ENCODE peak calls at places on chromosomes 6 and 20, in seven cellular contexts. One of them, this sample, is unnamed.

GRCh38 chr6:92708945-92709344 is 710.4 kb downstream of the EPHA7 start:
- DNase-seq in stomach: no peak
- DNase-seq in H1: no peak
- DNase-seq in HepG2: no peak
- DNase-seq in GM12878: no peak
- DNase-seq in transverse colon: no peak
- DNase-seq in K562: no peak
- DNase-seq in this sample: no peak

GRCh38 chr20:12482661-12483060 is 526.1 kb upstream of the SPTLC3 start:
- DNase-seq in stomach: no peak
- DNase-seq in H1: no peak
- DNase-seq in HepG2: no peak
- DNase-seq in GM12878: no peak
- DNase-seq in transverse colon: no peak
- DNase-seq in K562: no peak
- DNase-seq in this sample: no peak

GRCh38 chr6:137903933-137904821 is 37.1 kb downstream of the TNFAIP3 start:
- DNase-seq in stomach: no peak
- DNase-seq in H1: no peak
- DNase-seq in HepG2: peak
- DNase-seq in GM12878: no peak
- DNase-seq in transverse colon: no peak
- DNase-seq in K562: peak
- DNase-seq in this sample: no peak

GRCh38 chr6:34484899-34485298 is 19.0 kb downstream of the PACSIN1 start:
- DNase-seq in stomach: no peak
- DNase-seq in H1: no peak
- DNase-seq in HepG2: no peak
- DNase-seq in GM12878: peak
- DNase-seq in transverse colon: no peak
- DNase-seq in K562: peak
- DNase-seq in this sample: no peak

GRCh38 chr6:144894240-144894639 is 609.1 kb downstream of the UTRN start:
- DNase-seq in stomach: no peak
- DNase-seq in H1: no peak
- DNase-seq in HepG2: no peak
- DNase-seq in GM12878: no peak
- DNase-seq in transverse colon: no peak
- DNase-seq in K562: no peak
- DNase-seq in this sample: no peak

GRCh38 chr6:119110601-119111548 is 32.4 kb upstream of the FAM184A start:
- DNase-seq in stomach: no peak
- DNase-seq in H1: no peak
- DNase-seq in HepG2: peak
- DNase-seq in GM12878: peak
- DNase-seq in transverse colon: peak
- DNase-seq in K562: peak
- DNase-seq in this sample: no peak

GRCh38 chr20:43915209-43916072 is 789 bp downstream of the TOX2 start:
- DNase-seq in stomach: no peak
- DNase-seq in H1: peak
- DNase-seq in HepG2: no peak
- DNase-seq in GM12878: no peak
- DNase-seq in transverse colon: peak
- DNase-seq in K562: no peak
- DNase-seq in this sample: no peak

GRCh38 chr20:53949319-53949839 is 121.0 kb downstream of the BCAS1 start:
- DNase-seq in stomach: peak
- DNase-seq in H1: peak
- DNase-seq in HepG2: no peak
- DNase-seq in GM12878: no peak
- DNase-seq in transverse colon: peak
- DNase-seq in K562: no peak
- DNase-seq in this sample: no peak

GRCh38 chr6:11324453-11325023 is 92.1 kb upstream of the NEDD9 start:
- DNase-seq in stomach: no peak
- DNase-seq in H1: no peak
- DNase-seq in HepG2: no peak
- DNase-seq in GM12878: peak
- DNase-seq in transverse colon: no peak
- DNase-seq in K562: no peak
- DNase-seq in this sample: no peak

GRCh38 chr6:105593056-105593455 is 190.2 kb upstream of the PREP start:
- DNase-seq in stomach: no peak
- DNase-seq in H1: no peak
- DNase-seq in HepG2: no peak
- DNase-seq in GM12878: no peak
- DNase-seq in transverse colon: no peak
- DNase-seq in K562: no peak
- DNase-seq in this sample: no peak

GRCh38 chr6:111530218-111530617 is 47.2 kb upstream of the REV3L start:
- DNase-seq in stomach: no peak
- DNase-seq in H1: no peak
- DNase-seq in HepG2: peak
- DNase-seq in GM12878: no peak
- DNase-seq in transverse colon: no peak
- DNase-seq in K562: no peak
- DNase-seq in this sample: no peak

GRCh38 chr6:134722429-134722828 is 227.5 kb downstream of the ALDH8A1 start:
- DNase-seq in stomach: no peak
- DNase-seq in H1: no peak
- DNase-seq in HepG2: no peak
- DNase-seq in GM12878: no peak
- DNase-seq in transverse colon: no peak
- DNase-seq in K562: no peak
- DNase-seq in this sample: no peak

GRCh38 chr6:127053032-127053908 is 65.2 kb upstream of the RSPO3 start:
- DNase-seq in stomach: no peak
- DNase-seq in H1: no peak
- DNase-seq in HepG2: no peak
- DNase-seq in GM12878: no peak
- DNase-seq in transverse colon: no peak
- DNase-seq in K562: no peak
- DNase-seq in this sample: no peak

GRCh38 chr6:168619560-168620314 is 178.8 kb downstream of the SMOC2 start:
- DNase-seq in stomach: no peak
- DNase-seq in H1: no peak
- DNase-seq in HepG2: no peak
- DNase-seq in GM12878: no peak
- DNase-seq in transverse colon: no peak
- DNase-seq in K562: no peak
- DNase-seq in this sample: peak

GRCh38 chr6:53031281-53031680 is 33.9 kb upstream of the FBXO9 start:
- DNase-seq in stomach: no peak
- DNase-seq in H1: no peak
- DNase-seq in HepG2: no peak
- DNase-seq in GM12878: no peak
- DNase-seq in transverse colon: no peak
- DNase-seq in K562: no peak
- DNase-seq in this sample: no peak
- TF ChIP-seq POLR2AphosphoS5 in stomach: no peak
- TF ChIP-seq POLR2AphosphoS5 in H1: no peak
- TF ChIP-seq POLR2AphosphoS5 in HepG2: no peak
- TF ChIP-seq POLR2AphosphoS5 in GM12878: no peak
- TF ChIP-seq POLR2AphosphoS5 in transverse colon: no peak
- TF ChIP-seq POLR2AphosphoS5 in K562: no peak
- TF ChIP-seq POLR2AphosphoS5 in this sample: no peak

GRCh38 chr20:38141889-38142494 is 23.1 kb downstream of the TGM2 start:
- DNase-seq in stomach: no peak
- DNase-seq in H1: no peak
- DNase-seq in HepG2: no peak
- DNase-seq in GM12878: no peak
- DNase-seq in transverse colon: no peak
- DNase-seq in K562: no peak
- DNase-seq in this sample: no peak

GRCh38 chr20:38144608-38145093 is 20.4 kb downstream of the TGM2 start:
- DNase-seq in stomach: no peak
- DNase-seq in H1: no peak
- DNase-seq in HepG2: no peak
- DNase-seq in GM12878: no peak
- DNase-seq in transverse colon: no peak
- DNase-seq in K562: no peak
- DNase-seq in this sample: no peak

GRCh38 chr20:38141154-38141888 is 23.7 kb downstream of the TGM2 start:
- DNase-seq in stomach: no peak
- DNase-seq in H1: no peak
- DNase-seq in HepG2: no peak
- DNase-seq in GM12878: no peak
- DNase-seq in transverse colon: no peak
- DNase-seq in K562: peak
- DNase-seq in this sample: no peak

GRCh38 chr20:38143646-38144554 is 21.2 kb downstream of the TGM2 start:
- DNase-seq in stomach: peak
- DNase-seq in H1: no peak
- DNase-seq in HepG2: peak
- DNase-seq in GM12878: no peak
- DNase-seq in transverse colon: peak
- DNase-seq in K562: peak
- DNase-seq in this sample: no peak

DNA sequence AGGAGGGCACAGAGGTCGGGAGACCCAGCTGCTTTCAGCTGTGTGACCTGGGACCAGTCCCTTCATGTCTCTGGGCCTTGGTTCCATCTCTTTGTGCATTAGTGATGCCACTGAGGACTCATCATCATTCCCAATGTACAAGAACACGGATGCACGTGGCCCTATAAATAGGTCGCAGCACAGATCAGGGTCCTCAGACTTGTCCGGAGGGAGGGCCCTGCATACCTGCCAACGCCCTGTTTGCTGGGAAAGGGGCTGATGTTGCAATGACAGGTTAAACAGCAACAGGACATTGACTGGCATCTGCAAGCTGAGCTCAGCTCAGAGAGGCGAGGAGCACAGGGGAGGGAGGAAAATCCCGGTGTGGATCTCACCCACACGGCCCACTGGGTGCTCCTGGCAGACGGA is 21.8 kb downstream of the TGM2 start:
- DNase-seq in stomach: no peak
- DNase-seq in H1: no peak
- DNase-seq in HepG2: peak
- DNase-seq in GM12878: no peak
- DNase-seq in transverse colon: peak
- DNase-seq in K562: no peak
- DNase-seq in this sample: no peak
- TF ChIP-seq EP300 in stomach: no peak
- TF ChIP-seq EP300 in H1: no peak
- TF ChIP-seq EP300 in HepG2: peak
- TF ChIP-seq EP300 in GM12878: no peak
- TF ChIP-seq EP300 in transverse colon: no peak
- TF ChIP-seq EP300 in K562: no peak
- TF ChIP-seq EP300 in this sample: no peak

GRCh38 chr20:41175727-41176330 is 38.5 kb downstream of the PLCG1 start:
- DNase-seq in stomach: no peak
- DNase-seq in H1: peak
- DNase-seq in HepG2: no peak
- DNase-seq in GM12878: no peak
- DNase-seq in transverse colon: no peak
- DNase-seq in K562: no peak
- DNase-seq in this sample: no peak
- TF ChIP-seq POLR2AphosphoS5 in stomach: no peak
- TF ChIP-seq POLR2AphosphoS5 in H1: no peak
- TF ChIP-seq POLR2AphosphoS5 in HepG2: no peak
- TF ChIP-seq POLR2AphosphoS5 in GM12878: no peak
- TF ChIP-seq POLR2AphosphoS5 in transverse colon: no peak
- TF ChIP-seq POLR2AphosphoS5 in K562: no peak
- TF ChIP-seq POLR2AphosphoS5 in this sample: no peak

GRCh38 chr6:155089746-155090145 is 94.6 kb downstream of the TIAM2 start:
- DNase-seq in stomach: no peak
- DNase-seq in H1: no peak
- DNase-seq in HepG2: no peak
- DNase-seq in GM12878: no peak
- DNase-seq in transverse colon: no peak
- DNase-seq in K562: no peak
- DNase-seq in this sample: no peak
- TF ChIP-seq EP300 in stomach: no peak
- TF ChIP-seq EP300 in H1: no peak
- TF ChIP-seq EP300 in HepG2: no peak
- TF ChIP-seq EP300 in GM12878: no peak
- TF ChIP-seq EP300 in transverse colon: no peak
- TF ChIP-seq EP300 in K562: no peak
- TF ChIP-seq EP300 in this sample: no peak

GRCh38 chr6:164151161-164151728 is 736.7 kb downstream of the QKI start:
- DNase-seq in stomach: no peak
- DNase-seq in H1: no peak
- DNase-seq in HepG2: no peak
- DNase-seq in GM12878: no peak
- DNase-seq in transverse colon: no peak
- DNase-seq in K562: no peak
- DNase-seq in this sample: peak
- TF ChIP-seq POLR2AphosphoS5 in stomach: no peak
- TF ChIP-seq POLR2AphosphoS5 in H1: no peak
- TF ChIP-seq POLR2AphosphoS5 in HepG2: no peak
- TF ChIP-seq POLR2AphosphoS5 in GM12878: no peak
- TF ChIP-seq POLR2AphosphoS5 in transverse colon: no peak
- TF ChIP-seq POLR2AphosphoS5 in K562: no peak
- TF ChIP-seq POLR2AphosphoS5 in this sample: no peak

DNA sequence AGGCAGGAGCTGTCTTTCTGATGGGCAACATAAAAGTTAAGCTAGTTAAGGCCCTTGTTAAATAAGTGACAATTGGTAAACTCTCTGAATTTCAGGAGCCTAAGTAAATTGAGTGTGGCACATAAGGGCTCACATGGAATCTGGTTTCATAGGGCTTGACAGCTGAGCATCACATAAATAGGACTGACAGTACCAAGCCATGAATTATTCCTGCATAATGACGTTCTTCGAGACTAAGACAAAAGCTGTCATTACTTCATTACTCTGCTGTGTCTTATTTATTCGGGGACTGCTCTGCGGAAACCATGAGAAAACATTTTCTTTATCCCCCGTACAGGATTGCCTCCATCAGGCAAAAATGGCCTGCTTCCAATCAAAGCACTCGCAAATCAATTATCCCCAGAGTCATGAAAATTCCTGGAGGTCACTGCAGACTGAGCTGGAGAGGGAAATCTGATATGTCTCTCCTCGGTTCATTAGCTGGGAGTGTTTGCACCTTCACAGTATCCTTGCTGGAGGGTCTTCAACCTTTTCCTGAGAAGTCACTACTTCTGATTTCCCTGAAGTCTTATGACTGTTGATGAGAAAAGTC is 311.4 kb downstream of the CDH26 start:
- DNase-seq in stomach: no peak
- DNase-seq in H1: no peak
- DNase-seq in HepG2: no peak
- DNase-seq in GM12878: no peak
- DNase-seq in transverse colon: no peak
- DNase-seq in K562: no peak
- DNase-seq in this sample: no peak
- TF ChIP-seq EP300 in stomach: no peak
- TF ChIP-seq EP300 in H1: no peak
- TF ChIP-seq EP300 in HepG2: no peak
- TF ChIP-seq EP300 in GM12878: no peak
- TF ChIP-seq EP300 in transverse colon: no peak
- TF ChIP-seq EP300 in K562: no peak
- TF ChIP-seq EP300 in this sample: no peak

GRCh38 chr6:130713144-130713543 is 114.1 kb upstream of the SMLR1 start:
- DNase-seq in stomach: no peak
- DNase-seq in H1: peak
- DNase-seq in HepG2: no peak
- DNase-seq in GM12878: no peak
- DNase-seq in transverse colon: no peak
- DNase-seq in K562: no peak
- DNase-seq in this sample: no peak
- TF ChIP-seq POLR2AphosphoS5 in stomach: no peak
- TF ChIP-seq POLR2AphosphoS5 in H1: no peak
- TF ChIP-seq POLR2AphosphoS5 in HepG2: no peak
- TF ChIP-seq POLR2AphosphoS5 in GM12878: no peak
- TF ChIP-seq POLR2AphosphoS5 in transverse colon: no peak
- TF ChIP-seq POLR2AphosphoS5 in K562: no peak
- TF ChIP-seq POLR2AphosphoS5 in this sample: no peak

GRCh38 chr6:47944846-47945245 is 163.0 kb downstream of the OPN5 start:
- DNase-seq in stomach: no peak
- DNase-seq in H1: no peak
- DNase-seq in HepG2: no peak
- DNase-seq in GM12878: no peak
- DNase-seq in transverse colon: no peak
- DNase-seq in K562: no peak
- DNase-seq in this sample: no peak
- TF ChIP-seq EP300 in stomach: no peak
- TF ChIP-seq EP300 in H1: no peak
- TF ChIP-seq EP300 in HepG2: no peak
- TF ChIP-seq EP300 in GM12878: no peak
- TF ChIP-seq EP300 in transverse colon: no peak
- TF ChIP-seq EP300 in K562: no peak
- TF ChIP-seq EP300 in this sample: no peak

This sample was measured in sigmoid colon.